ENCODE peak calls at places on chromosomes 6 and 20, in ten cellular contexts. One of them, this sample, is unnamed.

GRCh38 chr6:45714795-45715507 is 300.7 kb downstream of the CLIC5 start:
- DNase-seq in lung: peak
- DNase-seq in IMR-90: peak
- DNase-seq in fibroblast of gingiva: peak
- DNase-seq in stimulated activated naive CD8-positive, alpha-beta T cell treated with anti-CD3 and anti-CD28 coated beads, Interleukin-15, Interleukin-2, amounts not matched to agents 100 U/mL and 50 U/mL, for 24 hours: no peak
- DNase-seq in psoas muscle: no peak
- DNase-seq in heart left ventricle: peak
- DNase-seq in stimulated activated CD8-positive, alpha-beta memory T cell treated with anti-CD3 and anti-CD28 coated beads, Interleukin-12 subunit alpha, Interleukin-12 subunit beta, amount 100 ng/mL, for 4 hours: no peak
- DNase-seq in kidney: no peak
- DNase-seq in HEK293T: peak
- DNase-seq in this sample: peak

GRCh38 chr20:63736893-63737689 is 627 bp downstream of the LIME1 start:
- DNase-seq in psoas muscle: no peak
- DNase-seq in stimulated activated CD8-positive, alpha-beta memory T cell treated with anti-CD3 and anti-CD28 coated beads, Interleukin-12 subunit alpha, Interleukin-12 subunit beta, amount 100 ng/mL, for 4 hours: peak
- DNase-seq in fibroblast of gingiva: no peak
- DNase-seq in lung: no peak
- DNase-seq in heart left ventricle: peak
- DNase-seq in stimulated activated naive CD8-positive, alpha-beta T cell treated with anti-CD3 and anti-CD28 coated beads, Interleukin-15, Interleukin-2, amounts not matched to agents 100 U/mL and 50 U/mL, for 24 hours: peak
- DNase-seq in HEK293T: no peak
- DNase-seq in IMR-90: no peak
- DNase-seq in kidney: peak
- DNase-seq in this sample: no peak

GRCh38 chr20:23602261-23602660 is 3.5 kb downstream of the CST9 start:
- DNase-seq in HEK293T: no peak
- DNase-seq in psoas muscle: no peak
- DNase-seq in kidney: no peak
- DNase-seq in stimulated activated naive CD8-positive, alpha-beta T cell treated with anti-CD3 and anti-CD28 coated beads, Interleukin-15, Interleukin-2, amounts not matched to agents 100 U/mL and 50 U/mL, for 24 hours: no peak
- DNase-seq in heart left ventricle: no peak
- DNase-seq in IMR-90: no peak
- DNase-seq in fibroblast of gingiva: no peak
- DNase-seq in lung: no peak
- DNase-seq in stimulated activated CD8-positive, alpha-beta memory T cell treated with anti-CD3 and anti-CD28 coated beads, Interleukin-12 subunit alpha, Interleukin-12 subunit beta, amount 100 ng/mL, for 4 hours: no peak
- DNase-seq in this sample: no peak

GRCh38 chr6:149435919-149436586 is 36.0 kb downstream of the SUMO4 start:
- DNase-seq in stimulated activated naive CD8-positive, alpha-beta T cell treated with anti-CD3 and anti-CD28 coated beads, Interleukin-15, Interleukin-2, amounts not matched to agents 100 U/mL and 50 U/mL, for 24 hours: no peak
- DNase-seq in psoas muscle: no peak
- DNase-seq in IMR-90: no peak
- DNase-seq in lung: no peak
- DNase-seq in stimulated activated CD8-positive, alpha-beta memory T cell treated with anti-CD3 and anti-CD28 coated beads, Interleukin-12 subunit alpha, Interleukin-12 subunit beta, amount 100 ng/mL, for 4 hours: no peak
- DNase-seq in HEK293T: no peak
- DNase-seq in kidney: no peak
- DNase-seq in heart left ventricle: no peak
- DNase-seq in fibroblast of gingiva: no peak
- DNase-seq in this sample: no peak

GRCh38 chr20:37240337-37241055 is 21.1 kb downstream of the GHRH start:
- DNase-seq in heart left ventricle: no peak
- DNase-seq in psoas muscle: no peak
- DNase-seq in HEK293T: no peak
- DNase-seq in fibroblast of gingiva: no peak
- DNase-seq in kidney: no peak
- DNase-seq in stimulated activated naive CD8-positive, alpha-beta T cell treated with anti-CD3 and anti-CD28 coated beads, Interleukin-15, Interleukin-2, amounts not matched to agents 100 U/mL and 50 U/mL, for 24 hours: no peak
- DNase-seq in stimulated activated CD8-positive, alpha-beta memory T cell treated with anti-CD3 and anti-CD28 coated beads, Interleukin-12 subunit alpha, Interleukin-12 subunit beta, amount 100 ng/mL, for 4 hours: no peak
- DNase-seq in lung: no peak
- DNase-seq in IMR-90: no peak
- DNase-seq in this sample: no peak

GRCh38 chr6:40936810-40937209 is 102.2 kb downstream of the UNC5CL start:
- DNase-seq in kidney: no peak
- DNase-seq in HEK293T: no peak
- DNase-seq in psoas muscle: no peak
- DNase-seq in stimulated activated CD8-positive, alpha-beta memory T cell treated with anti-CD3 and anti-CD28 coated beads, Interleukin-12 subunit alpha, Interleukin-12 subunit beta, amount 100 ng/mL, for 4 hours: no peak
- DNase-seq in heart left ventricle: no peak
- DNase-seq in stimulated activated naive CD8-positive, alpha-beta T cell treated with anti-CD3 and anti-CD28 coated beads, Interleukin-15, Interleukin-2, amounts not matched to agents 100 U/mL and 50 U/mL, for 24 hours: no peak
- DNase-seq in fibroblast of gingiva: no peak
- DNase-seq in IMR-90: peak
- DNase-seq in lung: no peak
- DNase-seq in this sample: peak

GRCh38 chr20:5002077-5002413 is 735 bp upstream of the SLC23A2 start:
- DNase-seq in psoas muscle: no peak
- DNase-seq in stimulated activated naive CD8-positive, alpha-beta T cell treated with anti-CD3 and anti-CD28 coated beads, Interleukin-15, Interleukin-2, amounts not matched to agents 100 U/mL and 50 U/mL, for 24 hours: peak
- DNase-seq in HEK293T: no peak
- DNase-seq in heart left ventricle: peak
- DNase-seq in kidney: peak
- DNase-seq in fibroblast of gingiva: no peak
- DNase-seq in lung: no peak
- DNase-seq in stimulated activated CD8-positive, alpha-beta memory T cell treated with anti-CD3 and anti-CD28 coated beads, Interleukin-12 subunit alpha, Interleukin-12 subunit beta, amount 100 ng/mL, for 4 hours: no peak
- DNase-seq in IMR-90: no peak
- DNase-seq in this sample: no peak

GRCh38 chr20:46293084-46293483 is 15.2 kb downstream of the CDH22 start:
- DNase-seq in stimulated activated CD8-positive, alpha-beta memory T cell treated with anti-CD3 and anti-CD28 coated beads, Interleukin-12 subunit alpha, Interleukin-12 subunit beta, amount 100 ng/mL, for 4 hours: no peak
- DNase-seq in kidney: peak
- DNase-seq in fibroblast of gingiva: peak
- DNase-seq in psoas muscle: no peak
- DNase-seq in IMR-90: peak
- DNase-seq in lung: no peak
- DNase-seq in heart left ventricle: no peak
- DNase-seq in HEK293T: peak
- DNase-seq in stimulated activated naive CD8-positive, alpha-beta T cell treated with anti-CD3 and anti-CD28 coated beads, Interleukin-15, Interleukin-2, amounts not matched to agents 100 U/mL and 50 U/mL, for 24 hours: no peak
- DNase-seq in this sample: peak

GRCh38 chr6:128233501-128233900 is 286.9 kb downstream of the PTPRK start:
- DNase-seq in stimulated activated CD8-positive, alpha-beta memory T cell treated with anti-CD3 and anti-CD28 coated beads, Interleukin-12 subunit alpha, Interleukin-12 subunit beta, amount 100 ng/mL, for 4 hours: no peak
- DNase-seq in stimulated activated naive CD8-positive, alpha-beta T cell treated with anti-CD3 and anti-CD28 coated beads, Interleukin-15, Interleukin-2, amounts not matched to agents 100 U/mL and 50 U/mL, for 24 hours: no peak
- DNase-seq in lung: no peak
- DNase-seq in HEK293T: no peak
- DNase-seq in heart left ventricle: no peak
- DNase-seq in psoas muscle: no peak
- DNase-seq in IMR-90: no peak
- DNase-seq in kidney: no peak
- DNase-seq in fibroblast of gingiva: no peak
- DNase-seq in this sample: no peak

GRCh38 chr20:52454660-52455059 is 263.1 kb upstream of the ZFP64 start:
- DNase-seq in kidney: no peak
- DNase-seq in stimulated activated CD8-positive, alpha-beta memory T cell treated with anti-CD3 and anti-CD28 coated beads, Interleukin-12 subunit alpha, Interleukin-12 subunit beta, amount 100 ng/mL, for 4 hours: no peak
- DNase-seq in stimulated activated naive CD8-positive, alpha-beta T cell treated with anti-CD3 and anti-CD28 coated beads, Interleukin-15, Interleukin-2, amounts not matched to agents 100 U/mL and 50 U/mL, for 24 hours: no peak
- DNase-seq in fibroblast of gingiva: no peak
- DNase-seq in lung: no peak
- DNase-seq in HEK293T: no peak
- DNase-seq in psoas muscle: no peak
- DNase-seq in IMR-90: peak
- DNase-seq in heart left ventricle: no peak
- DNase-seq in this sample: peak

GRCh38 chr6:30399390-30400058 is 54.6 kb downstream of the RPP21 start:
- DNase-seq in stimulated activated naive CD8-positive, alpha-beta T cell treated with anti-CD3 and anti-CD28 coated beads, Interleukin-15, Interleukin-2, amounts not matched to agents 100 U/mL and 50 U/mL, for 24 hours: no peak
- DNase-seq in IMR-90: peak
- DNase-seq in lung: no peak
- DNase-seq in psoas muscle: no peak
- DNase-seq in HEK293T: no peak
- DNase-seq in stimulated activated CD8-positive, alpha-beta memory T cell treated with anti-CD3 and anti-CD28 coated beads, Interleukin-12 subunit alpha, Interleukin-12 subunit beta, amount 100 ng/mL, for 4 hours: no peak
- DNase-seq in kidney: no peak
- DNase-seq in fibroblast of gingiva: no peak
- DNase-seq in heart left ventricle: no peak
- DNase-seq in this sample: no peak

GRCh38 chr6:43705996-43706395 is 18.4 kb upstream of the MRPS18A start:
- DNase-seq in stimulated activated CD8-positive, alpha-beta memory T cell treated with anti-CD3 and anti-CD28 coated beads, Interleukin-12 subunit alpha, Interleukin-12 subunit beta, amount 100 ng/mL, for 4 hours: no peak
- DNase-seq in kidney: no peak
- DNase-seq in IMR-90: peak
- DNase-seq in lung: no peak
- DNase-seq in HEK293T: no peak
- DNase-seq in heart left ventricle: no peak
- DNase-seq in fibroblast of gingiva: no peak
- DNase-seq in stimulated activated naive CD8-positive, alpha-beta T cell treated with anti-CD3 and anti-CD28 coated beads, Interleukin-15, Interleukin-2, amounts not matched to agents 100 U/mL and 50 U/mL, for 24 hours: no peak
- DNase-seq in psoas muscle: no peak
- DNase-seq in this sample: no peak

GRCh38 chr6:107354470-107354869 is 104.9 kb downstream of the PDSS2 start:
- DNase-seq in heart left ventricle: no peak
- DNase-seq in stimulated activated naive CD8-positive, alpha-beta T cell treated with anti-CD3 and anti-CD28 coated beads, Interleukin-15, Interleukin-2, amounts not matched to agents 100 U/mL and 50 U/mL, for 24 hours: no peak
- DNase-seq in stimulated activated CD8-positive, alpha-beta memory T cell treated with anti-CD3 and anti-CD28 coated beads, Interleukin-12 subunit alpha, Interleukin-12 subunit beta, amount 100 ng/mL, for 4 hours: no peak
- DNase-seq in HEK293T: no peak
- DNase-seq in psoas muscle: no peak
- DNase-seq in kidney: no peak
- DNase-seq in IMR-90: no peak
- DNase-seq in fibroblast of gingiva: no peak
- DNase-seq in lung: no peak
- DNase-seq in this sample: no peak

GRCh38 chr6:138205437-138206094 is 12.7 kb downstream of the PBOV1 start:
- DNase-seq in lung: no peak
- DNase-seq in stimulated activated CD8-positive, alpha-beta memory T cell treated with anti-CD3 and anti-CD28 coated beads, Interleukin-12 subunit alpha, Interleukin-12 subunit beta, amount 100 ng/mL, for 4 hours: no peak
- DNase-seq in IMR-90: no peak
- DNase-seq in kidney: no peak
- DNase-seq in psoas muscle: no peak
- DNase-seq in stimulated activated naive CD8-positive, alpha-beta T cell treated with anti-CD3 and anti-CD28 coated beads, Interleukin-15, Interleukin-2, amounts not matched to agents 100 U/mL and 50 U/mL, for 24 hours: no peak
- DNase-seq in heart left ventricle: no peak
- DNase-seq in HEK293T: no peak
- DNase-seq in fibroblast of gingiva: no peak
- DNase-seq in this sample: no peak

GRCh38 chr20:10596726-10597125 is 77.1 kb downstream of the JAG1 start:
- DNase-seq in psoas muscle: no peak
- DNase-seq in lung: no peak
- DNase-seq in HEK293T: no peak
- DNase-seq in kidney: no peak
- DNase-seq in fibroblast of gingiva: peak
- DNase-seq in IMR-90: peak
- DNase-seq in stimulated activated CD8-positive, alpha-beta memory T cell treated with anti-CD3 and anti-CD28 coated beads, Interleukin-12 subunit alpha, Interleukin-12 subunit beta, amount 100 ng/mL, for 4 hours: no peak
- DNase-seq in heart left ventricle: no peak
- DNase-seq in stimulated activated naive CD8-positive, alpha-beta T cell treated with anti-CD3 and anti-CD28 coated beads, Interleukin-15, Interleukin-2, amounts not matched to agents 100 U/mL and 50 U/mL, for 24 hours: no peak
- DNase-seq in this sample: peak